ENCODE peak calls at places on chromosome 10, in six cellular contexts. C is NB4, X is BJ, O is cardiac fibroblast, Y is heart right ventricle, A is AG04450. I is an unnamed sample.

GRCh38 chr10:30928742-30929141 is 102.9 kb downstream of the ZNF438 start:
- DNase-seq in C (no peak), X (no peak), A (no peak), Y (no peak), O (no peak), I (no peak)

GRCh38 chr10:122140477-122140902 is 130.6 kb upstream of the BTBD16 start:
- DNase-seq in X (no peak), A (no peak), Y (peak; percentile 53), C (peak; percentile 62), O (peak; percentile 78), I (no peak)

GRCh38 chr10:114359041-114359952 is 45.0 kb downstream of the AFAP1L2 start:
- DNase-seq in Y (no peak), A (no peak), O (no peak), X (no peak), C (no peak), I (no peak)

GRCh38 chr10:125159932-125160855 is at the start of gene CTBP2:
- DNase-seq in O (peak; percentile 50), C (peak; percentile 71), X (no peak), A (no peak), Y (peak; percentile 65), I (no peak)

GRCh38 chr10:101292194-101293006 is 61.6 kb upstream of the BTRC start:
- DNase-seq in X (no peak), C (no peak), Y (peak; percentile 13), A (no peak), O (no peak), I (no peak)

GRCh38 chr10:71234017-71234894 is 21.9 kb downstream of the UNC5B start:
- DNase-seq in C (peak; percentile 74), X (no peak), Y (no peak), A (no peak), O (no peak), I (no peak)

GRCh38 chr10:121240011-121240410 is 358.2 kb downstream of the FGFR2 start:
- DNase-seq in Y (no peak), X (no peak), O (no peak), A (no peak), C (peak; percentile 7), I (no peak)

GRCh38 chr10:114634607-114634974 is 23.5 kb downstream of the ABLIM1 start:
- DNase-seq in X (peak; percentile 97), Y (peak; percentile 79), C (no peak), O (peak; percentile 80), A (peak; percentile 76), I (peak; percentile 34)

GRCh38 chr10:75712241-75712880 is 280.9 kb downstream of the LRMDA start:
- DNase-seq in C (no peak), O (no peak), A (no peak), X (no peak), Y (peak; percentile 11), I (no peak)

GRCh38 chr10:96212911-96213310 is 58.5 kb downstream of the BLNK start:
- DNase-seq in X (no peak), A (no peak), Y (no peak), O (no peak), C (no peak), I (no peak)

GRCh38 chr10:101028446-101029244 is 2.3 kb downstream of the PDZD7 start:
- DNase-seq in C (peak; percentile 84), A (no peak), X (no peak), O (no peak), Y (no peak), I (no peak)

GRCh38 chr10:5668429-5668828 is 2.0 kb upstream of the ASB13 start:
- DNase-seq in C (no peak), Y (no peak), X (no peak), A (no peak), O (no peak), I (no peak)

GRCh38 chr10:128152741-128153583 is 26.7 kb upstream of the MKI67 start:
- DNase-seq in O (no peak), A (no peak), Y (no peak), X (no peak), C (no peak), I (no peak)

GRCh38 chr10:128149267-128149666 is 23.0 kb upstream of the MKI67 start:
- DNase-seq in C (no peak), Y (no peak), O (no peak), A (no peak), X (no peak), I (no peak)

GRCh38 chr10:128151031-128151430 is 24.8 kb upstream of the MKI67 start:
- DNase-seq in C (no peak), A (no peak), O (no peak), X (no peak), Y (no peak), I (no peak)

GRCh38 chr10:128150045-128150493 is 23.8 kb upstream of the MKI67 start:
- DNase-seq in O (peak; percentile 66), X (no peak), A (peak; percentile 11), Y (peak; percentile 40), C (peak; percentile 81), I (peak; percentile 9)

GRCh38 chr10:128150551-128150950 is 24.3 kb upstream of the MKI67 start:
- DNase-seq in O (no peak), A (no peak), C (no peak), X (no peak), Y (no peak), I (no peak)
- H3K4me3 ChIP-seq in O (peak overlapping the region; percentile 65), A (peak overlapping the region; percentile 71), C (peak overlapping the region; percentile 14), X (peak overlapping the region; percentile 66), Y (peak overlapping the region; percentile 63), I (peak overlapping the region; percentile 65)

GRCh38 chr10:49518982-49519578 is 19.8 kb downstream of the ERCC6 start:
- DNase-seq in C (peak; percentile 59), O (peak; percentile 70), A (no peak), X (no peak), Y (peak; percentile 19), I (peak; percentile 6)
- H3K4me3 ChIP-seq in C (no peak overlapping the region), O (no peak overlapping the region), A (no peak overlapping the region), X (no peak overlapping the region), Y (no peak overlapping the region), I (no peak overlapping the region)

DNA sequence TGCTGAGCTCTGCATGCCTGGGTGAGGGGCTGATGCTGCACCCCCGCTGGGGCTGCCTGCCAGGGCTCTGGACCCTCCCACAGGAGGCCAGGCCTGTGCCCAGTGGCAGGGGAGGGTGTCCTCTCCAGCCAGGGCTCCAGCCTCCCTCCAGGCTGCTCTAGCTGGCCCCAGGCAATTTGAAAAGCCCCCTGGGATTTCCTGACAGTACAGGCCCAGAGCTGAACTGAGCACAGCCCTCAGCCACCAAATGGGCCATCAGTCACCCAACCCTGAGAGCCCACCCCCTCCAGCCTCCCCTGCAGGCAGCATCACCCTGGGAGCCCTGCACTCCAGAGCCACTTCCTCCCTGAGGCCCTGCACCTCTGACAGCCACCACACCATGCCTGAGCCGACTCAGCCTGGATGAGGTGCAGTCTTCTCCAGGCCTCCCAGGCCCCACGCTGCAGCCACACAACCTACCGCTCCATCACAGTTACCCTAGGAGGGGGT is 101.8 kb upstream of the RET start:
- DNase-seq in Y (no peak), C (peak; percentile 99), X (no peak), O (no peak), A (no peak), I (no peak)
- H3K4me3 ChIP-seq in Y (no peak overlapping the region), C (peak overlapping the region; percentile 78), X (no peak overlapping the region), O (no peak overlapping the region), A (no peak overlapping the region), I (no peak overlapping the region)

GRCh38 chr10:11513727-11514126 is 97.7 kb downstream of the USP6NL start:
- DNase-seq in X (no peak), Y (no peak), A (no peak), C (no peak), O (no peak), I (no peak)

GRCh38 chr10:11512596-11512995 is 98.9 kb downstream of the USP6NL start:
- DNase-seq in X (no peak), Y (no peak), C (no peak), O (no peak), A (no peak), I (no peak)

GRCh38 chr10:11517150-11517549 is 94.3 kb downstream of the USP6NL start:
- DNase-seq in X (no peak), Y (no peak), C (no peak), O (no peak), A (no peak), I (no peak)

GRCh38 chr10:11515596-11516418 is 95.6 kb downstream of the USP6NL start:
- DNase-seq in C (peak; percentile 53), Y (peak; percentile 44), A (peak; percentile 32), X (no peak), O (peak; percentile 81), I (no peak)

GRCh38 chr10:11516419-11516721 is 95.1 kb downstream of the USP6NL start:
- DNase-seq in O (no peak), X (no peak), Y (no peak), A (no peak), C (no peak), I (no peak)
- H3K4me3 ChIP-seq in O (no peak overlapping the region), X (no peak overlapping the region), Y (no peak overlapping the region), A (no peak overlapping the region), C (no peak overlapping the region), I (no peak overlapping the region)

DNA sequence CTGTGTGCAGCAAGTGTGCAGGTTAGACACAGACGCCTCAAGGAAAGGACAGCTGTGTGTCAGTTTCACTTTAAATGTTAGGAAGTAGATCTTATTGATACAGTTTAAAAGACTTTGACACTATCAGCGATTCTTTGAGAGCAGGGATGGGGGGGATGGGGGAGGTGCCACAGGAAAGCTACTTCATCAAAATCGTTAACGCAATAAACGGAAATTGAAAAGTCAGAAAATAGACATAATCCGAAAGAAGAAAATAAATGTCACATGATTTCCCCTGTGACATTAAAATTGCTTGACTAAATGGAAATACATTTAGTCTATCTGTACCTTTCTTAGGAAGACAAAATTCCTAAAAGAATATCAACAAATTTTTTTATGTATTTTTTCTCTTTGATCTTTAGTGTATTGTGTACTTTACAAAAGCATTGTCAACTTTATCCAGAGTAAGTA is 476 bp upstream of the ZNF33B start:
- DNase-seq in A (no peak), C (no peak), O (no peak), X (no peak), Y (no peak), I (no peak)
- H3K4me3 ChIP-seq in A (peak overlapping the region; percentile 98), C (peak overlapping the region; percentile 84), O (peak overlapping the region; percentile 72), X (peak overlapping the region; percentile 86), Y (peak overlapping the region; percentile 84), I (peak overlapping the region; percentile 61)

GRCh38 chr10:27157150-27157549 is 2.0 kb downstream of the MASTL start:
- DNase-seq in C (no peak), A (no peak), O (peak; percentile 15), Y (no peak), X (no peak), I (no peak)
- H3K4me3 ChIP-seq in C (peak overlapping the region; percentile 93), A (no peak overlapping the region), O (no peak overlapping the region), Y (peak overlapping the region; percentile 95), X (no peak overlapping the region), I (no peak overlapping the region)

GRCh38 chr10:3538850-3539531 is 246.0 kb downstream of the KLF6 start:
- DNase-seq in Y (peak; percentile 28), O (peak; percentile 96), A (peak; percentile 81), C (peak; percentile 6), X (peak; percentile 84), I (peak; percentile 93)
- H3K4me3 ChIP-seq in Y (no peak overlapping the region), O (no peak overlapping the region), A (no peak overlapping the region), C (no peak overlapping the region), X (no peak overlapping the region), I (no peak overlapping the region)

I was measured in skeletal muscle cell.